ENCODE peak calls at places on chromosomes 13 and 19, in seven cellular contexts. Y is sciatic nerve; J is activated CD8-positive, alpha-beta memory T cell treated with anti-CD3 and anti-CD28 coated beads for 1 hour; G is fibroblast of pulmonary artery; C is Peyer's patch; Q is upper lobe of right lung; V is T1000. X is an unnamed sample.

GRCh38 chr13:30618186-30618937 is 642 bp downstream of the USPL1 start:
- DNase-seq in G (no peak), J (no peak), C (peak), Q (no peak), V (no peak), Y (no peak), X (peak)

GRCh38 chr13:101178394-101178793 is 237.9 kb downstream of the NALCN start:
- DNase-seq in G (no peak), J (no peak), Q (no peak), V (no peak), C (no peak), Y (no peak), X (no peak)

GRCh38 chr13:32031025-32031814 is at the start of gene FRY:
- DNase-seq in Q (peak), C (peak), G (peak), V (peak), Y (peak), J (peak), X (peak)

GRCh38 chr13:110683203-110683883 is 22.6 kb downstream of the CARS2 start:
- DNase-seq in J (no peak), G (peak), C (no peak), Q (no peak), Y (no peak), V (no peak), X (peak)

GRCh38 chr13:23788459-23788858 is 100.7 kb downstream of the MIPEP start:
- DNase-seq in V (no peak), Q (no peak), J (no peak), Y (no peak), C (no peak), G (no peak), X (no peak)

GRCh38 chr19:49906879-49907564 is 10.3 kb upstream of the IL4I1 start:
- DNase-seq in Q (no peak), G (no peak), V (no peak), C (no peak), J (no peak), Y (no peak), X (no peak)

GRCh38 chr19:4730740-4731171 is 7.1 kb upstream of the DPP9 start:
- DNase-seq in Q (no peak), Y (no peak), V (no peak), G (no peak), J (peak), C (peak), X (peak)

GRCh38 chr19:49403404-49404187 is 15.5 kb downstream of the KASH5 start:
- DNase-seq in C (no peak), J (no peak), Q (no peak), Y (no peak), G (no peak), V (no peak), X (no peak)

GRCh38 chr13:85140192-85140591 is 659.0 kb downstream of the SLITRK6 start:
- DNase-seq in Q (no peak), Y (no peak), G (no peak), J (no peak), V (no peak), C (no peak), X (no peak)

GRCh38 chr13:114264886-114265611 is 16.4 kb upstream of the UPF3A start:
- DNase-seq in V (no peak), J (no peak), C (no peak), Q (no peak), G (peak), Y (no peak), X (peak)

X was measured in adipocyte.